ENCODE peak calls at places on chromosome 16, in nine cellular contexts. J is left ventricle myocardium superior, A is ovary, L is colonic mucosa, C is activated gamma-delta T cell treated with Interleukin-2 at 50 U/mL for 16 hours, Q is cardiac fibroblast, S is ACHN, K is neural crest cell, B is GM13976. Y is an unnamed sample.

GRCh38 chr16:23949630-23950290 is 114.0 kb downstream of the PRKCB start:
- DNase-seq in J (peak), A (no peak), L (peak), C (peak), Q (no peak), S (no peak), K (no peak), B (peak), Y (peak)

GRCh38 chr16:57335361-57335760 is 23.2 kb upstream of the CCL22 start:
- DNase-seq in J (no peak), A (no peak), L (no peak), C (no peak), Q (peak), S (no peak), K (no peak), B (no peak), Y (no peak)

GRCh38 chr16:740459-740763 is 386 bp downstream of the CIAO3 start:
- DNase-seq in J (no peak), A (no peak), L (no peak), C (no peak), Q (no peak), S (no peak), K (no peak), B (no peak), Y (no peak)

GRCh38 chr16:57271867-57272495 is 12.5 kb downstream of the PLLP start:
- DNase-seq in J (no peak), A (no peak), L (no peak), C (no peak), Q (no peak), S (no peak), K (no peak), B (no peak), Y (no peak)

GRCh38 chr16:1315081-1316032 is 5.9 kb downstream of the UBE2I start:
- DNase-seq in J (no peak), A (no peak), L (no peak), C (no peak), Q (no peak), S (no peak), K (no peak), B (no peak), Y (no peak)

GRCh38 chr16:66193543-66194229 is 172.8 kb upstream of the CDH5 start:
- DNase-seq in J (no peak), A (no peak), L (no peak), C (no peak), Q (no peak), S (no peak), K (no peak), B (no peak), Y (no peak)

GRCh38 chr16:46801428-46802049 is 29.4 kb downstream of the C16orf87 start:
- DNase-seq in J (no peak), A (no peak), L (no peak), C (no peak), Q (peak), S (peak), K (no peak), B (no peak), Y (no peak)

GRCh38 chr16:57610611-57611010 is 17.8 kb upstream of the ADGRG1 start:
- DNase-seq in J (no peak), A (no peak), L (peak), C (no peak), Q (no peak), S (no peak), K (no peak), B (peak), Y (no peak)

GRCh38 chr16:17972460-17972943 is 364.0 kb downstream of the NPIPA8 start:
- DNase-seq in J (no peak), A (no peak), L (no peak), C (no peak), Q (no peak), S (no peak), K (no peak), B (no peak), Y (no peak)

Y was measured in left ventricle myocardium inferior.